ENCODE peak calls at places on chromosomes 4 and X, in seven cellular contexts. One of them, this sample, is unnamed.

GRCh38 chrX:14872851-14873675 is at the start of the genes FANCB and MOSPD2:
- DNase-seq in lower lobe of right lung: peak; percentile 97
- DNase-seq in stimulated activated CD4-positive, alpha-beta T cell treated with anti-CD3 and anti-CD28 coated beads, Interleukin-4, amount 100 ng/mL, for 4 hours: peak; percentile 95
- DNase-seq in activated naive CD8-positive, alpha-beta T cell treated with anti-CD3 and anti-CD28 coated beads, Interleukin-2, amount 10 ng/mL, durations not matched to agents 7 days and 5 days: peak; percentile 90
- DNase-seq in stromal cell of bone marrow: peak; percentile 87
- DNase-seq in lung microvascular endothelial cell: peak; percentile 96
- DNase-seq in occipital lobe: peak; percentile 92
- DNase-seq in this sample: peak; percentile 90

GRCh38 chr4:127214001-127214400 is 418.8 kb upstream of the INTU start:
- DNase-seq in lung microvascular endothelial cell: no peak
- DNase-seq in activated naive CD8-positive, alpha-beta T cell treated with anti-CD3 and anti-CD28 coated beads, Interleukin-2, amount 10 ng/mL, durations not matched to agents 7 days and 5 days: no peak
- DNase-seq in occipital lobe: no peak
- DNase-seq in stimulated activated CD4-positive, alpha-beta T cell treated with anti-CD3 and anti-CD28 coated beads, Interleukin-4, amount 100 ng/mL, for 4 hours: no peak
- DNase-seq in stromal cell of bone marrow: peak; percentile 90
- DNase-seq in lower lobe of right lung: no peak
- DNase-seq in this sample: no peak

GRCh38 chrX:37872303-37872655 is 24.9 kb upstream of the DYNLT3 start:
- DNase-seq in stromal cell of bone marrow: no peak
- DNase-seq in lung microvascular endothelial cell: no peak
- DNase-seq in occipital lobe: no peak
- DNase-seq in activated naive CD8-positive, alpha-beta T cell treated with anti-CD3 and anti-CD28 coated beads, Interleukin-2, amount 10 ng/mL, durations not matched to agents 7 days and 5 days: no peak
- DNase-seq in stimulated activated CD4-positive, alpha-beta T cell treated with anti-CD3 and anti-CD28 coated beads, Interleukin-4, amount 100 ng/mL, for 4 hours: no peak
- DNase-seq in lower lobe of right lung: no peak
- DNase-seq in this sample: no peak

GRCh38 chr4:177250056-177250696 is 59.5 kb upstream of the NEIL3 start:
- DNase-seq in activated naive CD8-positive, alpha-beta T cell treated with anti-CD3 and anti-CD28 coated beads, Interleukin-2, amount 10 ng/mL, durations not matched to agents 7 days and 5 days: peak; percentile 80
- DNase-seq in stromal cell of bone marrow: peak; percentile 48
- DNase-seq in stimulated activated CD4-positive, alpha-beta T cell treated with anti-CD3 and anti-CD28 coated beads, Interleukin-4, amount 100 ng/mL, for 4 hours: peak; percentile 36
- DNase-seq in lower lobe of right lung: peak; percentile 71
- DNase-seq in occipital lobe: peak; percentile 6
- DNase-seq in lung microvascular endothelial cell: peak; percentile 76
- DNase-seq in this sample: peak; percentile 65

GRCh38 chrX:17596546-17597205 is 140.6 kb upstream of the SCML1 start:
- DNase-seq in occipital lobe: no peak
- DNase-seq in activated naive CD8-positive, alpha-beta T cell treated with anti-CD3 and anti-CD28 coated beads, Interleukin-2, amount 10 ng/mL, durations not matched to agents 7 days and 5 days: no peak
- DNase-seq in stimulated activated CD4-positive, alpha-beta T cell treated with anti-CD3 and anti-CD28 coated beads, Interleukin-4, amount 100 ng/mL, for 4 hours: no peak
- DNase-seq in lower lobe of right lung: no peak
- DNase-seq in stromal cell of bone marrow: no peak
- DNase-seq in lung microvascular endothelial cell: no peak
- DNase-seq in this sample: no peak

GRCh38 chrX:18455384-18455783 is 30.0 kb downstream of the CDKL5 start:
- DNase-seq in occipital lobe: no peak
- DNase-seq in lower lobe of right lung: no peak
- DNase-seq in lung microvascular endothelial cell: no peak
- DNase-seq in stromal cell of bone marrow: no peak
- DNase-seq in activated naive CD8-positive, alpha-beta T cell treated with anti-CD3 and anti-CD28 coated beads, Interleukin-2, amount 10 ng/mL, durations not matched to agents 7 days and 5 days: no peak
- DNase-seq in stimulated activated CD4-positive, alpha-beta T cell treated with anti-CD3 and anti-CD28 coated beads, Interleukin-4, amount 100 ng/mL, for 4 hours: no peak
- DNase-seq in this sample: no peak

GRCh38 chr4:186584912-186585311 is 29.5 kb upstream of the MTNR1A start:
- DNase-seq in stimulated activated CD4-positive, alpha-beta T cell treated with anti-CD3 and anti-CD28 coated beads, Interleukin-4, amount 100 ng/mL, for 4 hours: no peak
- DNase-seq in lower lobe of right lung: no peak
- DNase-seq in activated naive CD8-positive, alpha-beta T cell treated with anti-CD3 and anti-CD28 coated beads, Interleukin-2, amount 10 ng/mL, durations not matched to agents 7 days and 5 days: no peak
- DNase-seq in lung microvascular endothelial cell: no peak
- DNase-seq in occipital lobe: no peak
- DNase-seq in stromal cell of bone marrow: no peak
- DNase-seq in this sample: no peak

GRCh38 chrX:68717196-68717595 is 69.7 kb downstream of the STARD8 start:
- DNase-seq in stromal cell of bone marrow: no peak
- DNase-seq in lung microvascular endothelial cell: no peak
- DNase-seq in stimulated activated CD4-positive, alpha-beta T cell treated with anti-CD3 and anti-CD28 coated beads, Interleukin-4, amount 100 ng/mL, for 4 hours: no peak
- DNase-seq in occipital lobe: no peak
- DNase-seq in activated naive CD8-positive, alpha-beta T cell treated with anti-CD3 and anti-CD28 coated beads, Interleukin-2, amount 10 ng/mL, durations not matched to agents 7 days and 5 days: no peak
- DNase-seq in lower lobe of right lung: no peak
- DNase-seq in this sample: no peak